ENCODE peak calls at places on chromosomes 6 and 20, in five cellular contexts. C, M, B, F and P are unnamed samples.

GRCh38 chr20:36754656-36755222 is 8.8 kb upstream of the NDRG3 start:
- DNase-seq in M (no peak), B (peak), F (peak), C (no peak), P (peak)

GRCh38 chr20:17878069-17878911 is 90.3 kb downstream of the SNX5 start:
- DNase-seq in C (no peak), B (no peak), F (no peak), M (no peak), P (no peak)

GRCh38 chr6:153028963-153029362 is 26.5 kb upstream of the MTRF1L start:
- DNase-seq in C (no peak), B (no peak), M (no peak), F (no peak), P (no peak)

GRCh38 chr6:27472182-27472616 is 706 bp downstream of the ZNF184 start:
- DNase-seq in F (peak), B (peak), M (no peak), C (no peak), P (peak)

GRCh38 chr20:354298-354977 is 7.5 kb downstream of the NRSN2 start:
- DNase-seq in M (peak), F (peak), C (peak), B (peak), P (peak)

GRCh38 chr6:108846628-108847027 is 1.6 kb upstream of the ARMC2 start:
- DNase-seq in B (no peak), C (no peak), F (no peak), M (no peak), P (no peak)

GRCh38 chr6:15026832-15027231 is 219.0 kb upstream of the JARID2 start:
- DNase-seq in B (no peak), C (no peak), F (no peak), M (peak), P (no peak)

GRCh38 chr6:63491104-63491503 is 81.2 kb upstream of the LOC128125822 start:
- DNase-seq in B (no peak), F (no peak), M (no peak), C (no peak), P (no peak)

GRCh38 chr6:155106456-155107107 is 111.5 kb downstream of the TIAM2 start:
- DNase-seq in F (no peak), C (no peak), M (no peak), B (no peak), P (no peak)

GRCh38 chr20:37291724-37292126 is 2.3 kb downstream of the MANBAL start:
- DNase-seq in M (no peak), F (no peak), B (no peak), C (no peak), P (no peak)

GRCh38 chr6:131212024-131212423 is 76.8 kb downstream of the AKAP7 start:
- DNase-seq in B (no peak), C (no peak), M (no peak), F (no peak), P (no peak)

GRCh38 chr6:25835442-25836283 is 3.8 kb upstream of the SLC17A1 start:
- DNase-seq in M (no peak), B (no peak), C (no peak), F (no peak), P (no peak)

GRCh38 chr20:47187450-47188195 is 168.9 kb downstream of the ZMYND8 start:
- DNase-seq in B (no peak), C (no peak), F (no peak), M (no peak), P (no peak)

GRCh38 chr6:149938571-149939462 is 3.0 kb upstream of the ULBP2 start:
- DNase-seq in F (no peak), C (no peak), M (no peak), B (no peak), P (no peak)

GRCh38 chr6:170378502-170378901 is 71.9 kb downstream of the FAM120B start:
- DNase-seq in B (no peak), C (no peak), M (no peak), F (no peak), P (no peak)

GRCh38 chr6:118495639-118496296 is 52.3 kb upstream of the PLN start:
- DNase-seq in C (no peak), F (no peak), B (no peak), M (no peak), P (no peak)

GRCh38 chr6:147973806-147974205 is 368.8 kb upstream of the SASH1 start:
- DNase-seq in B (no peak), F (no peak), M (no peak), C (no peak), P (no peak)

GRCh38 chr6:164097557-164098398 is 683.3 kb downstream of the QKI start:
- DNase-seq in M (no peak), B (no peak), F (no peak), C (no peak), P (no peak)

GRCh38 chr6:87366428-87366827 is 21.8 kb downstream of the C6orf163 start:
- DNase-seq in C (no peak), M (no peak), B (no peak), F (no peak), P (no peak)

GRCh38 chr20:31870703-31871601 is 518 bp downstream of the TTLL9 start:
- DNase-seq in C (no peak), M (peak), B (peak), F (no peak), P (no peak)

GRCh38 chr6:134347916-134348805 is 30.2 kb upstream of the SGK1 start:
- DNase-seq in B (no peak), M (no peak), F (peak), C (no peak), P (no peak)

GRCh38 chr6:89986650-89987074 is 92.4 kb downstream of the GJA10 start:
- DNase-seq in F (peak), C (no peak), B (no peak), M (no peak), P (no peak)

GRCh38 chr6:89987140-89987539 is 92.9 kb downstream of the GJA10 start:
- DNase-seq in B (no peak), C (no peak), F (no peak), M (no peak), P (no peak)

GRCh38 chr6:89985744-89986493 is 91.7 kb downstream of the GJA10 start:
- DNase-seq in C (no peak), M (no peak), F (peak), B (no peak), P (no peak)

GRCh38 chr6:89987830-89988229 is 93.6 kb downstream of the GJA10 start:
- DNase-seq in M (no peak), B (no peak), C (no peak), F (no peak), P (no peak)

GRCh38 chr6:89984926-89985743 is 90.9 kb downstream of the GJA10 start:
- DNase-seq in F (peak), B (no peak), C (peak), M (no peak), P (peak)
- H3K27ac ChIP-seq in F (peak), B (no peak), C (no peak), M (no peak), P (no peak)

GRCh38 chr6:23413327-23414203 is 712.5 kb upstream of the NRSN1 start:
- DNase-seq in C (no peak), M (no peak), F (no peak), B (no peak), P (no peak)
- H3K27ac ChIP-seq in C (no peak), M (no peak), F (no peak), B (no peak), P (no peak)

GRCh38 chr6:8102122-8102958 is at the start of gene EEF1E1:
- DNase-seq in M (peak), B (peak), C (peak), F (peak), P (peak)
- H3K27ac ChIP-seq in M (peak), B (peak), C (peak), F (no peak), P (no peak)

DNA sequence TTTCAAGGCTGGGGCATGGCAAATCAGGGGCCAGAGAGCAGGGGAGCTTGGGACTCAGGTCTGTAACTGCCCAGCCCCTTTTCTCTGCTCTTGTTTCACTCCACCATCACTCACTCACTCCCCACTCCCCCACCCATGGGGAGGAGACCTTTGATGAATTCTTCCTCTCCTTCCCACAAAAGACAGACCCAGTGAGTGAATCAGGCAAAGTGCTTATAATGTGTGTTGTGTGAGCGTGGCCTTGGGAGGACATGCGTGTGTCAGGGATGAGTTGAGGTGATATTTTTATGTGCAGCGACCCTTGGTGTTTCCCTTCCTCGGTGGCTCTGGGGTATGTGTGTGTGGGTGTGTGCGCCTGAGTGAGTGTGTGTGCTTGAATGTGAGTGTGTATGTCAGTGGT is 1.0 kb upstream of the CUL9 start:
- DNase-seq in B (no peak), M (no peak), F (no peak), C (no peak), P (no peak)
- H3K27ac ChIP-seq in B (peak), M (peak), F (no peak), C (no peak), P (no peak)

GRCh38 chr20:41334452-41335421 is 5.9 kb upstream of the LPIN3 start:
- DNase-seq in M (no peak), C (peak), B (no peak), F (no peak), P (no peak)
- H3K27ac ChIP-seq in M (peak), C (no peak), B (peak), F (no peak), P (no peak)

DNA sequence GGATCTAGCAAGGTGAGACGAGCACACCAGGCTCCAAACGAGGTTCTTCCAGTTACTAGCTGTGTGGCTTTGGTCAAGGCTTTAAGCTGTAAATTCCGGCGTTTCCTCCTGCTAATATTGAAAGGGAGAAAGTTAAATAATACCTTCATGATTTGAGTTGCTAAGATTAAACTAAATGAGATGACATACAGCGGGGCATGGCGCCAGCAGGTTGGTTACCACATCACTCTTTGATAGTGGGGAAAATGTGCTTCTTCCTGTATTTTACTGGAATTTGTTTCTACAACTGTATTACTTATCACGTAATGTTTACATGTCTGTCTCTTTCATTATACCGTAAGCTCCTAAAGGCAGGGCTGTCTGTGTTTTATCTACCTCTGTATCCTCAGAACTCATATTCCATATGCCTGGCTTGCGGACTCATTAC is 574 bp downstream of the PPIL1 start:
- DNase-seq in F (no peak), B (peak), C (no peak), M (no peak), P (peak)
- H3K27ac ChIP-seq in F (peak), B (peak), C (peak), M (peak), P (peak)

GRCh38 chr20:57160985-57161384 is 105.5 kb downstream of the BMP7 start:
- DNase-seq in C (no peak), M (no peak), F (no peak), B (no peak), P (no peak)
- H3K27ac ChIP-seq in C (no peak), M (no peak), F (no peak), B (no peak), P (no peak)

GRCh38 chr6:43904311-43905123 is 134.5 kb downstream of the VEGFA start:
- DNase-seq in B (no peak), F (no peak), M (no peak), C (peak), P (no peak)
- H3K27ac ChIP-seq in B (no peak), F (no peak), M (no peak), C (no peak), P (no peak)

DNA sequence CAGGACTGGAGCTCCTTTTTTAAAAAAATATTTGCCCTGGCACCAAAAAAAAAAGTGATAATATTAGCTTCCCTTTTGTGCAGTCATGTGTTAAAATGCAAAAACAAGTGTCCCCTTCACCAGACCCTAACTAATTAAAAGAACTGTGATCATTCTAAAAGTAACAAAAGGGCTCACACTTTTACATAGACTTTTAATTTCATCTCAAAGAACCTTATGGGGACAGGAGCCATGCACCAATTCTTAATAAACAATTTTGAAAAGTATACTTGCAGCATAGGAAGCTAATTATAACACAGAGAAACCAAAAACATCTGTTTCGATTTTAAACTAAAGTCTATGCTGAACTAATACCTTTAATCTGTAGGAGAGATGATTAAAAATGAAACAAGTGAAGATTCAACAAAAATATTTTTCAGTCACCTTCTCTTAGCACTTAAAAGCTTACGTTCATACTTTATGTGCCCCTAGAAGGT is 17.3 kb downstream of the STX7 start:
- DNase-seq in B (no peak), M (no peak), F (no peak), C (no peak), P (no peak)
- H3K27ac ChIP-seq in B (no peak), M (no peak), F (no peak), C (no peak), P (no peak)